ENCODE peak calls at places on chromosome 2, in six cellular contexts. One of them, this sample, is unnamed.

GRCh38 chr2:27977623-27978312 is 87.2 kb downstream of the BABAM2 start:
- DNase-seq in K562: peak
- DNase-seq in GM12878: no peak
- DNase-seq in WTC11: no peak
- DNase-seq in H1: no peak
- DNase-seq in HepG2: peak
- DNase-seq in this sample: no peak

GRCh38 chr2:62340981-62341624 is 145.2 kb downstream of the B3GNT2 start:
- DNase-seq in H1: no peak
- DNase-seq in WTC11: no peak
- DNase-seq in HepG2: no peak
- DNase-seq in GM12878: peak
- DNase-seq in K562: peak
- DNase-seq in this sample: no peak

GRCh38 chr2:199455533-199456382 is 2.0 kb downstream of the SATB2 start:
- DNase-seq in HepG2: peak
- DNase-seq in WTC11: peak
- DNase-seq in K562: peak
- DNase-seq in GM12878: no peak
- DNase-seq in H1: peak
- DNase-seq in this sample: peak

GRCh38 chr2:24466871-24467870 is 23.9 kb upstream of the NCOA1 start:
- DNase-seq in GM12878: no peak
- DNase-seq in K562: no peak
- DNase-seq in H1: no peak
- DNase-seq in HepG2: no peak
- DNase-seq in WTC11: no peak
- DNase-seq in this sample: peak

GRCh38 chr2:10297950-10298349 is 4.8 kb upstream of the HPCAL1 start:
- DNase-seq in WTC11: no peak
- DNase-seq in HepG2: peak
- DNase-seq in K562: peak
- DNase-seq in GM12878: no peak
- DNase-seq in H1: no peak
- DNase-seq in this sample: no peak

GRCh38 chr2:240303896-240304745 is 131.3 kb upstream of the GPC1 start:
- DNase-seq in WTC11: no peak
- DNase-seq in H1: peak
- DNase-seq in GM12878: no peak
- DNase-seq in HepG2: no peak
- DNase-seq in K562: no peak
- DNase-seq in this sample: no peak

GRCh38 chr2:62263076-62263475 is 67.2 kb downstream of the B3GNT2 start:
- DNase-seq in HepG2: no peak
- DNase-seq in H1: no peak
- DNase-seq in K562: no peak
- DNase-seq in WTC11: no peak
- DNase-seq in GM12878: no peak
- DNase-seq in this sample: no peak

GRCh38 chr2:85790499-85790898 is 36.7 kb downstream of the ATOH8 start:
- DNase-seq in HepG2: no peak
- DNase-seq in K562: no peak
- DNase-seq in GM12878: no peak
- DNase-seq in H1: no peak
- DNase-seq in WTC11: no peak
- DNase-seq in this sample: no peak

DNA sequence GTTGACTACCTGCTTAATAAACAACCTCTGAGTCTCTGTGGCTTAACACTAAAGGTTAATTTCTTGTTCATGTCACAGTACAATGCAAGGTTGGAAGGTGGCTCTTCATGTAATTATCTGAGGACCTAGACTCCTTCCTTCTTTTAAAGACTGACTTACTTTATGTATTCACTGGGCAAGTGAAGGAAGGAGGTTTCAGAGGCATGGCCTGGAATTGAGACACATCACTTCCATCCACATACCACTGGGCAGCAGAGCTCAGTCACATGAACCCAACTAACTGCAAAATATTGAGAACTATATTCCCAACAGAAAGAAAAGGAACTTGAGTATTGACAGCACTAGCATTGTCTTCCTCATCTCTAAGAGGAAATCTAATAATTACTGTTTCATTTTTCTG is 57.5 kb upstream of the FN1 start:
- DNase-seq in GM12878: no peak
- DNase-seq in WTC11: no peak
- DNase-seq in K562: no peak
- DNase-seq in H1: no peak
- DNase-seq in HepG2: no peak
- DNase-seq in this sample: no peak
- TF ChIP-seq CREB1 in GM12878: no peak
- TF ChIP-seq CREB1 in WTC11: no peak
- TF ChIP-seq CREB1 in K562: no peak
- TF ChIP-seq CREB1 in H1: no peak
- TF ChIP-seq CREB1 in HepG2: no peak
- TF ChIP-seq CREB1 in this sample: no peak

GRCh38 chr2:128535928-128536327 is 217.3 kb upstream of the HS6ST1 start:
- DNase-seq in WTC11: no peak
- DNase-seq in GM12878: no peak
- DNase-seq in HepG2: peak
- DNase-seq in H1: no peak
- DNase-seq in K562: no peak
- DNase-seq in this sample: no peak
- TF ChIP-seq CREB1 in WTC11: no peak
- TF ChIP-seq CREB1 in GM12878: no peak
- TF ChIP-seq CREB1 in HepG2: no peak
- TF ChIP-seq CREB1 in H1: no peak
- TF ChIP-seq CREB1 in K562: no peak
- TF ChIP-seq CREB1 in this sample: no peak

DNA sequence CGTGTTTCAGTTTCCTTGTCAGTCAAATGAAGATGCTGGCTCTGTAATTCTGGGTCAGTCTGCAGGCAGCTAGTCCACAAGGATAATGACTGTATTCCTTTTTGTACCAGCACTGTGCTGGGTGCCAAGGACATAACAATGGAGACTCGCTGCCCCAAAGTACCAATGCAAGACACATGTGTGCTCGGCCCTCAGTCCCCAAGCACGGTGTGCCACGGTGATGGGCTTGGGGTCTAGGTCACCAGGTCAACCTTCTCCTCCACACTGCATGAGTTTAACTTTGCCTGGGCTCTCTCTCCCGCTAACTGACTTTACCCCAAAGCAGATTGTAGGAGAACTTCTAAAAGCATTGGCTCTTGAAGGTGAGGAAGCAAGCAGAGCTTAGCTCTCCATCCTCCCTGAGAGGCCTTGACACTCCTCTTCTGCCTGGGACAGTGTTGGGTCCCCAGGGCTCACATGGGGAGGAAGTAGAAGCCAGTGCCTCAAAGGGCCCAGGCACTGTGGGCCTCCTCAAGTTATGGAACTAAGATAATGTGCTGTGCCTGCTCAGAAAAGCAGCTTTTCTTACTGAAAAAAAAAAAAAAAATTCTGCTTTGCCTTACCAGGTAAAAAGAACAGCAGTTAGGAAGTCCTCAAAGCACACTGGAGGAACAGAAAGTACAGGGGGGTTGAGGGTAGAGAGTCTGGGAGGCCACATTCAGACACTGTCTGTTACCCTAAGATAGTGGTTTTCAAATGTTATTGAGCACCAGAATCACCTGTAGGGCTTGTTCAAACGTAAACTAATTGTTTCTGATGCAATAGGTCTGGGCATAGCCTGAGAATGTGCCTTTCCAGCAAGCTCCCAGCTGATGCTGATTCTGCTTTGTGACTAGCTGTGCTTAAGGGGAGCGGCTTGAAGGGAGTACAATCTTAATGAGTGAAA is 276.4 kb upstream of the CXCR4 start:
- DNase-seq in K562: no peak
- DNase-seq in GM12878: no peak
- DNase-seq in H1: no peak
- DNase-seq in HepG2: no peak
- DNase-seq in WTC11: no peak
- DNase-seq in this sample: no peak
- TF ChIP-seq CREB1 in K562: no peak
- TF ChIP-seq CREB1 in GM12878: no peak
- TF ChIP-seq CREB1 in H1: no peak
- TF ChIP-seq CREB1 in HepG2: no peak
- TF ChIP-seq CREB1 in WTC11: no peak
- TF ChIP-seq CREB1 in this sample: no peak

DNA sequence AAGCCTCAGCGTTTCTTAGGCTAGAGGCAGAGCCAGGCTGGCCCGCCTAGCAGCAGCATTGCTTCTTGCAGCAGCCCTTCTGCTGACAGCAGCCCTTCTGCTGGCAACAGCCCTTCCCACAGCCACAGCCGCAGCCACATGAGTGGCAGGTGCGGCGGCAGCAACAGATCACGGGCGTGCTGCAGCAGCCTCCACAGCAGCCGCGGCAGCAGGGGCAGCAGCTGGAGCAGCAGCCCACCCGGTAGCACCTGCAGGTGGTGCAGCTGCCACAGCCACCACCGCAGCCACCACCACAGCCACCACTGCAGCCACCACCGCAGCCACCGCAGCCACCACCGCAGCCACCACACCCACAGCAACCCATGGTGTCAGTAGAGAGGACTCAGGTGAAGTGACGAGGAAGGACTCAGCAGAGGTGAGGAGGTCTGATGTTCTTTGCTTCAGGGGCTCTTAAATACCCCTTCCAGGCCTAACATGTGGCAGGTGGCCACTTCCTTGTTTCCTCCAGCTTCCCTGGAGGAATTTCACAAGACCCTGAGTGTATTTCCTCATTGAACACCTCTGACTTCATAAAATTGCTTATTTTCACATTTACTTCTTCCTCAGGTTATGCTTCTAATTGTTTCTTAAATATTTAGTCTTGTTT is at the start of gene SCYGR6:
- DNase-seq in K562: no peak
- DNase-seq in H1: no peak
- DNase-seq in HepG2: no peak
- DNase-seq in WTC11: no peak
- DNase-seq in GM12878: no peak
- DNase-seq in this sample: no peak
- TF ChIP-seq CREB1 in K562: no peak
- TF ChIP-seq CREB1 in H1: no peak
- TF ChIP-seq CREB1 in HepG2: no peak
- TF ChIP-seq CREB1 in WTC11: no peak
- TF ChIP-seq CREB1 in GM12878: no peak
- TF ChIP-seq CREB1 in this sample: no peak

DNA sequence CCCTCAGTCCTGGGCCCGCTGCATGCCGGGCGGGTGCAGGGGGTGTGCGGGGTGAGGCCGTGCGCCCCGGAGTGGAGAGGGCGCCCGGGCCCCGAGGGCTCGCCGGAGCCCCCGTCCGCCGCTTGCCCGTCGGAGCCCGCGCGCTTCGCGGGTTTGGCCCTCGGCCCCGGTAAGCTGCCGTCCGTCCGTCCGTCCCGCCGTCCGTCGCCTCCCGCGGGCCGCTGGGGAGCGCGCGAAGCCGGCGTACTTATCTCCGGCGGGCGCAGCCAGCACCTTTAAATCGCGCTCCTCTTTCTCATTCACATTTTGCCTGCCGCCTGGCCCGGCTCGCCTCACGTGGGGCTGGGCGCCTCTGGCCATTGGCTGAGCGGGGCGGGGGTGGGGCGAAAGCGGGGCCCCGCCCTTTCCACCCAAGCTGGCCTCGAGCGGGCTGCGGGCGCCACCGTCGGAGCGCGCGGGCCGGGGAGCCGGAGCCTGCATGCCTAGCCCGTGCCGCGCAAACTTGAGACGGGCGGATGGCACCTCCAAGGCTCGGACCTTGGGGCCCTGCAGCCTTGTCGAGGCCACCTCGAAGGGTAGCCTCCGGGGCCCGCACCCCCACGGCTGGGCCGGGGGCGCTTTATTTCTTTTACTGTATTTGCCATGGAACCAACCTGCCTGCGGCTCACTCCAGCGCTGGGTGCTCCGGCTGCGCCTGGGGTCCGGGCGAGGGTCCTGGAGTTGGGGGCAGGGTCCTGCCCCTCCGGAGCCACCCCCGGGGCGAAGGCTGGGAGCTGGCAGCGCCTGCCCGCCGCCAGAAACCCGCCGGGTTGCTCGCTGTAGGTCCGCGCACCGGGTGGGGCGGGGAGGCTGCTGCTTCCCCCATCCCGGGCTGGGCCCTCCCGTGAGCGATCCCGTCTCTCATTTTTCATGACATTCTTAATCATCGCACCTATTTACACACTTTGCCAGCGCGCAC is at the start of gene GBX2:
- DNase-seq in HepG2: no peak
- DNase-seq in K562: peak
- DNase-seq in H1: peak
- DNase-seq in GM12878: no peak
- DNase-seq in WTC11: peak
- DNase-seq in this sample: peak
- TF ChIP-seq CREB1 in HepG2: no peak
- TF ChIP-seq CREB1 in K562: peak
- TF ChIP-seq CREB1 in H1: no peak
- TF ChIP-seq CREB1 in GM12878: no peak
- TF ChIP-seq CREB1 in WTC11: peak
- TF ChIP-seq CREB1 in this sample: no peak

GRCh38 chr2:21317131-21317530 is 193.4 kb downstream of the TDRD15 start:
- DNase-seq in WTC11: peak
- DNase-seq in K562: peak
- DNase-seq in GM12878: no peak
- DNase-seq in H1: peak
- DNase-seq in HepG2: peak
- DNase-seq in this sample: peak

DNA sequence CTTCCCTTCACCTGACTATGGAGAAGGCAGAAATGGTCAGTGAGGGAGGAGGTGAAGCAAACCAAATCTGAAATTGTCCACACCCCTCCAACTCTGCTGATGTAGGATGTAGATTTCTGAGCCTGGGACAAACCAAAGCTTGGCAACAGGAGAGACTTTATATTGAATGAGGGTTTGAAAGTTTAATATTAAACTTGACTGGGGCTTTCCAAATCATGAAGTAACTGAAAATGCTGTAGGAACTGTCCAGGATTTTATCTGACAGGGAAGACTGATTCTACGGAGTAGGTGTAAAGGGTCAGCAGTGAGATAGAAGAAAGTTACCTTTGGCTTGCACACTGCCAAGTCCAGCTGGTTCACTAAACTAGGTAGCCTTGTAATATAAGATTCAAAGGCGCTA is 194.5 kb downstream of the TDRD15 start:
- DNase-seq in HepG2: no peak
- DNase-seq in K562: no peak
- DNase-seq in H1: no peak
- DNase-seq in WTC11: no peak
- DNase-seq in GM12878: no peak
- DNase-seq in this sample: no peak
- TF ChIP-seq CREB1 in HepG2: no peak
- TF ChIP-seq CREB1 in K562: no peak
- TF ChIP-seq CREB1 in H1: no peak
- TF ChIP-seq CREB1 in WTC11: no peak
- TF ChIP-seq CREB1 in GM12878: no peak
- TF ChIP-seq CREB1 in this sample: no peak